ENCODE peak calls at places on chromosomes 16 and 17, in five cellular contexts. M is IMR-90; R is CD4-positive, alpha-beta T cell; C is gastrocnemius medialis; X is AG09319. J is an unnamed sample.

GRCh38 chr16:57945740-57946138 is 25.2 kb downstream of the CNGB1 start:
- DNase-seq in M (no peak), R (no peak), C (no peak), X (no peak), J (no peak)

GRCh38 chr16:84947022-84947421 is 64.3 kb downstream of the ZDHHC7 start:
- DNase-seq in M (no peak), R (no peak), C (peak), X (no peak), J (peak)

GRCh38 chr17:57174591-57174990 is 81.7 kb upstream of the MSI2 start:
- DNase-seq in M (no peak), R (no peak), C (no peak), X (no peak), J (no peak)

GRCh38 chr17:61597606-61598005 is 6.6 kb upstream of the NACA2 start:
- DNase-seq in M (no peak), R (no peak), C (no peak), X (no peak), J (no peak)

GRCh38 chr16:1208239-1208830 is 16.7 kb downstream of the TPSG1 start:
- DNase-seq in M (no peak), R (no peak), C (no peak), X (no peak), J (no peak)

GRCh38 chr16:78537511-78537910 is 438.1 kb downstream of the WWOX start:
- DNase-seq in M (no peak), R (no peak), C (no peak), X (no peak), J (no peak)

GRCh38 chr16:31061126-31061812 is 12.8 kb downstream of the ZNF668 start:
- DNase-seq in M (no peak), R (no peak), C (no peak), X (no peak), J (no peak)

GRCh38 chr17:42101513-42102292 is 3.4 kb upstream of the ZNF385C start:
- DNase-seq in M (peak), R (peak), C (peak), X (no peak), J (peak)

GRCh38 chr17:2398655-2399571 is 1.9 kb downstream of the MNT start:
- DNase-seq in M (peak), R (peak), C (no peak), X (no peak), J (peak)

GRCh38 chr16:9647981-9648701 is 534.1 kb downstream of the GRIN2A start:
- DNase-seq in M (no peak), R (no peak), C (no peak), X (no peak), J (peak)

GRCh38 chr16:14600164-14600563 is 29.9 kb downstream of the PARN start:
- DNase-seq in M (peak), R (no peak), C (no peak), X (peak), J (peak)

GRCh38 chr17:19979917-19980770 is 2.5 kb upstream of the AKAP10 start:
- DNase-seq in M (no peak), R (no peak), C (no peak), X (no peak), J (no peak)

GRCh38 chr17:5181509-5182305 is 10.0 kb downstream of the ZNF594 start:
- DNase-seq in M (no peak), R (no peak), C (no peak), X (no peak), J (no peak)

GRCh38 chr17:44898768-44899073 is 524 bp downstream of the EFTUD2 start:
- DNase-seq in M (no peak), R (no peak), C (no peak), X (no peak), J (peak)

GRCh38 chr16:13110124-13110796 is 208.9 kb downstream of the SHISA9 start:
- DNase-seq in M (no peak), R (no peak), C (no peak), X (no peak), J (peak)

GRCh38 chr17:35086164-35086563 is 22.7 kb upstream of the RFFL start:
- DNase-seq in M (no peak), R (no peak), C (no peak), X (no peak), J (no peak)

GRCh38 chr16:88200896-88201185 is 181.9 kb upstream of the ZNF469 start:
- DNase-seq in M (no peak), R (no peak), C (no peak), X (no peak), J (no peak)

GRCh38 chr16:1150511-1150982 is 2.4 kb upstream of the CACNA1H start:
- DNase-seq in M (peak), R (no peak), C (no peak), X (no peak), J (peak)

GRCh38 chr17:60599220-60599619 is 773 bp upstream of the PPM1D start:
- DNase-seq in M (no peak), R (no peak), C (no peak), X (no peak), J (no peak)

GRCh38 chr17:58991718-58992331 is 114.9 kb downstream of the TRIM37 start:
- DNase-seq in M (peak), R (no peak), C (no peak), X (no peak), J (peak)

GRCh38 chr17:58534901-58535421 is 20.5 kb upstream of the MTMR4 start:
- DNase-seq in M (peak), R (no peak), C (no peak), X (no peak), J (peak)

GRCh38 chr16:56354746-56355145 is 70.6 kb downstream of the AMFR start:
- DNase-seq in M (no peak), R (no peak), C (peak), X (no peak), J (no peak)

GRCh38 chr17:44219126-44219635 is 294 bp downstream of the UBTF start:
- DNase-seq in M (peak), R (peak), C (peak), X (no peak), J (peak)

GRCh38 chr16:427295-427694 is 1.8 kb downstream of the RAB11FIP3 start:
- DNase-seq in M (no peak), R (no peak), C (no peak), X (no peak), J (no peak)

GRCh38 chr16:4862639-4863038 is 15.4 kb downstream of the UBN1 start:
- DNase-seq in M (no peak), R (no peak), C (peak), X (no peak), J (no peak)

GRCh38 chr17:49053171-49053829 is 56.1 kb downstream of the IGF2BP1 start:
- DNase-seq in M (no peak), R (no peak), C (no peak), X (no peak), J (no peak)

GRCh38 chr16:9092282-9092962 is 978 bp downstream of the HAPSTR1 start:
- DNase-seq in M (no peak), R (peak), C (no peak), X (no peak), J (no peak)

GRCh38 chr16:56860226-56861020 is 4.6 kb upstream of the SLC12A3 start:
- DNase-seq in M (no peak), R (peak), C (no peak), X (no peak), J (no peak)

GRCh38 chr17:43445009-43445589 is 38.7 kb upstream of the DHX8 start:
- DNase-seq in M (no peak), R (no peak), C (no peak), X (no peak), J (no peak)

GRCh38 chr17:760371-760770 is 8.3 kb upstream of the GEMIN4 start:
- DNase-seq in M (no peak), R (no peak), C (no peak), X (no peak), J (no peak)

GRCh38 chr17:55722742-55723487 is at the start of gene TMEM100:
- DNase-seq in M (peak), R (no peak), C (peak), X (peak), J (peak)

GRCh38 chr17:79627184-79627765 is 16.4 kb upstream of the RBFOX3 start:
- DNase-seq in M (no peak), R (no peak), C (no peak), X (no peak), J (no peak)

GRCh38 chr16:47084198-47084597 is 59.5 kb downstream of the NETO2 start:
- DNase-seq in M (no peak), R (no peak), C (no peak), X (no peak), J (no peak)

GRCh38 chr17:60169921-60170817 is 20.4 kb downstream of the CA4 start:
- DNase-seq in M (peak), R (no peak), C (no peak), X (peak), J (peak)

GRCh38 chr16:56747486-56748045 is 17.6 kb downstream of the NUP93 start:
- DNase-seq in M (no peak), R (no peak), C (no peak), X (no peak), J (peak)

GRCh38 chr17:27318633-27319032 is 24.7 kb downstream of the WSB1 start:
- DNase-seq in M (no peak), R (no peak), C (no peak), X (no peak), J (no peak)

GRCh38 chr16:83330251-83330650 is 477.5 kb upstream of the HSBP1 start:
- DNase-seq in M (no peak), R (no peak), C (no peak), X (no peak), J (no peak)
- TF ChIP-seq CTCF in M (no peak), R (no peak), C (no peak), X (no peak), J (no peak)

DNA sequence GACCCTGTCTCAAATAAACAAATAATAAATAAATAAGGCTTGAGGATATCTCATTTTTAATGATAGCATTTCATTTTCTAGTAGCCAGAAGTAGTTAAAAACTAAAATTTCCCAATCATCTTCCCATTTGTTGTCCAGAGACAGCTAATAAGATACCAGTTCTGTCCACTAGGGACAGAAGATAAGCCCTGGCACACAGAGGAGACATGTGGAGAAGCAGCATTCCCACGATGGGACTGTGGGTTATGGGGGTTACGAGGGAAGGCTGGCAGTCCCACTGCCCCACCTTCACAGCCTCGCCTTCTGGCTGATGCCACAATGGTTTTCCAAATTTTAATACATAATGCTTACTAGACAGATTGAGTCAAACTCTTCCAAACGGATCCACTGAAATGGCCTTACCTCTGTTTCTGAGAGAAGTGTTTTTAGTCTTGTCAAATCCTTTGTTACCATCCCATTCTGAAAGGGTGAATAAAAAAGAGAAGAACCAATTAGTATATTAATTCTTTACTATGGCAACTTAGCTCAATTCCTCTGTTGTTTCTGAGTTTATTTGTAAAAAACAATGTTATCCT is 44.2 kb downstream of the HELZ start:
- DNase-seq in M (no peak), R (no peak), C (no peak), X (no peak), J (no peak)
- TF ChIP-seq CTCF in M (peak), R (peak), C (peak), X (peak), J (peak)

GRCh38 chr16:69804283-69804682 is 42.2 kb downstream of the WWP2 start:
- DNase-seq in M (no peak), R (no peak), C (no peak), X (no peak), J (peak)

GRCh38 chr16:69799601-69800000 is 37.5 kb downstream of the WWP2 start:
- DNase-seq in M (peak), R (no peak), C (no peak), X (no peak), J (no peak)

GRCh38 chr16:69793521-69793920 is 31.4 kb downstream of the WWP2 start:
- DNase-seq in M (no peak), R (no peak), C (no peak), X (no peak), J (no peak)

GRCh38 chr16:69796285-69797118 is 34.4 kb downstream of the WWP2 start:
- DNase-seq in M (peak), R (no peak), C (peak), X (peak), J (peak)

DNA sequence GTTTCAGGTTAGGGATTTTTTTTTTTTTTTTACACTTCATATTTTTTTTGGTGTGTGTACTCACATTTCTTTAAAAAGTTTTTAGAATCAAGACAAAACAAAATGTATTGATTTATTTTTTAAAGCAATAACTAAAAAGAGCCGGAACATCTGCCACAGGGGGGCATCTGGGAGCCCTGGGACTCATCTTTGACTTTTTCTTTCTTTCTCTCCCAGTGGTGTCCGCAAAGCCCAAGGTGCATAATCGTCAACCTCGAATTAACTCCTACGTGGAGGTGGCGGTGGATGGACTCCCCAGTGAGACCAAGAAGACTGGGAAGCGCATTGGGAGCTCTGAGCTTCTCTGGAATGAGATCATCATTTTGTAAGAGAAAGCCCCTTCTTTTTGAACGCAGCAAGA is 36.3 kb downstream of the WWP2 start:
- DNase-seq in M (peak), R (no peak), C (no peak), X (no peak), J (peak)
- TF ChIP-seq CTCF in M (peak), R (no peak), C (no peak), X (peak), J (peak)

GRCh38 chr16:68778551-68779231 is 41.6 kb downstream of the CDH1 start:
- DNase-seq in M (no peak), R (no peak), C (no peak), X (no peak), J (no peak)
- TF ChIP-seq CTCF in M (no peak), R (no peak), C (no peak), X (no peak), J (no peak)

DNA sequence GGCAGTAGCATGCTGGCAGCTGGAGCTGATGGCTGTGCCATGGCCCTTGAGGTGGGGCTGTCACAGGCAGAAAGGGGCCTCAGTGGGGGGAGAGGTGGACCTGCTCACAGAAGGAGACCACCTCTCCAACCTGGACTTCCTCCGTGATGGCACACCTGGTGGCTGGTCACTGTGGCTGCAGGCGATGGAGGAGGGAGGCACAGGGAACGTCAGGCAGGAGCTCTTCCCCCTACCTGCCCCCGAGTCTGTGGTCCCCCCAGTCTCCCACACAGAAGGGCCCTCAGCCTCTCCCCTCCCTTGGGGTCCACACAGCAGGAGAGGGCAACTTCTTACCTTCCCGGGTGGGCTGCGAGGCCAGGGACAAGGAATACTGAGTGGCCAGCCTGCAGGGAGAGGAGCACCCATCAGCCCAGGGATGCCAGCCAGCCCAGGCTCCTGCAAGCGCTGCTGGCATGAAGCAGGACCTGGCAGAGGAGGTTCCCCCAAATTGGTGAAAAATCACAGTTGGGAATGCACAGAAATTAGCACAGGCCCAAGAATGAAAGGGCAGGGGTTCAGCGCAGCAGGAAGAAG is 96.5 kb downstream of the GOSR1 start:
- DNase-seq in M (no peak), R (no peak), C (no peak), X (no peak), J (no peak)
- TF ChIP-seq CTCF in M (no peak), R (no peak), C (no peak), X (no peak), J (no peak)

GRCh38 chr17:76150712-76151622 is 9.9 kb upstream of the FOXJ1 start:
- DNase-seq in M (no peak), R (no peak), C (no peak), X (no peak), J (no peak)
- TF ChIP-seq CTCF in M (no peak), R (no peak), C (no peak), X (no peak), J (no peak)

GRCh38 chr16:68367891-68368601 is 57.2 kb downstream of the PRMT7 start:
- DNase-seq in M (no peak), R (no peak), C (no peak), X (no peak), J (no peak)

GRCh38 chr16:68367440-68367839 is 56.6 kb downstream of the PRMT7 start:
- DNase-seq in M (no peak), R (no peak), C (no peak), X (no peak), J (no peak)

GRCh38 chr16:68366062-68366461 is 55.2 kb downstream of the PRMT7 start:
- DNase-seq in M (no peak), R (no peak), C (no peak), X (no peak), J (no peak)

GRCh38 chr16:68368602-68368944 is 57.8 kb downstream of the PRMT7 start:
- DNase-seq in M (no peak), R (no peak), C (no peak), X (no peak), J (no peak)

DNA sequence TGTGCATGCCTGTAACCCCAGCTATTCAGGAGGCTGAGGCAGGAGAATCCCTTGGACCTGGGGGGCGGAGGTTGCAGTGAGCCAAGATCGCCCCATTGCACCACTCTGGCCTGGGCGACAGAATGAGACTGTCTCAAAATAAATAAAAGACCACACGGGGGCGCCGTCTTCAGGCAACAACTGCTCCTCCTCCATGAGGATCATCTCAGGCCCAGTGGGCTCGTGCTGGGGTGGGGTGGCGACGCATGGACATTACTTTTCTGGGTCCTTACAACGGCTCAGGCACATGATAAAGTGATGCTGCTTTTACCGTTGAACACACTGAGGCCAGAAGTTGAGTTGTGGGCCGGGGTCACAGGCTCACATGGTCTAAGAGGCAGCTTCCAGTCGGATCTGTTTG is 56.2 kb downstream of the PRMT7 start:
- DNase-seq in M (peak), R (peak), C (no peak), X (peak), J (peak)
- TF ChIP-seq CTCF in M (peak), R (peak), C (no peak), X (peak), J (peak)

DNA sequence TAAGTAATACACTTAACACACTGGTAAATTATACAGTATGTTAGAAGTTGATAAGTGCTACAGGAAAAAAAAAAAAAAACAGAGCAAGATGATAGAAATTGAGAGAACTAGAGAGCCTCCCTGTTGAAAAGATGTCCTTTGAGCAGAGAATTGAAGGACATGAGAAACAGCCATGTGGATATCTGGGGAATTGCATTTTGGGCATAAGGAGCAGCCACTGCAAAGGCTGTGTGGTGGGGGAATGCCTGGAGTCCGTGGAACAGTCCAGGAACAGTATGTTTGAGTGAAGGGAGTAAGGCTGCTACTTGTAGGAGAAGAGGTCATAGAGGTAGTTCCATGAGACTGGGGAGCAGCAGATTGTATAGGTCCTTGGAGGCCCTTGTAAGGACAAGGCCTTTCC is 178.4 kb downstream of the FTO start:
- DNase-seq in M (no peak), R (no peak), C (no peak), X (no peak), J (no peak)
- TF ChIP-seq CTCF in M (no peak), R (no peak), C (no peak), X (no peak), J (peak)